ENCODE peak calls at places on chromosomes 5 and 9, in five cellular contexts. S, C, J, B and D are unnamed samples.

GRCh38 chr9:121353246-121353975 is 16.6 kb downstream of the STOM start:
- DNase-seq in S (no peak), C (no peak), J (no peak), B (no peak), D (no peak)

GRCh38 chr5:111680737-111681413 is 76.1 kb downstream of the NREP start:
- DNase-seq in S (peak), C (peak), J (peak), B (no peak), D (peak)

GRCh38 chr5:65394078-65394477 is 87.6 kb downstream of the ADAMTS6 start:
- DNase-seq in S (peak), C (peak), J (peak), B (no peak), D (no peak)

GRCh38 chr5:94276751-94277150 is 341.7 kb downstream of the KIAA0825 start:
- DNase-seq in S (peak), C (no peak), J (peak), B (no peak), D (no peak)

GRCh38 chr5:44245936-44246335 is 143.3 kb downstream of the FGF10 start:
- DNase-seq in S (peak), C (no peak), J (no peak), B (no peak), D (no peak)

GRCh38 chr5:177498013-177498847 is 826 bp upstream of the PDLIM7 start:
- DNase-seq in S (no peak), C (no peak), J (peak), B (no peak), D (no peak)

GRCh38 chr9:20988061-20988460 is 43.4 kb downstream of the HACD4 start:
- DNase-seq in S (no peak), C (no peak), J (no peak), B (no peak), D (no peak)

GRCh38 chr5:179409806-179410205 is 64.5 kb upstream of the ADAMTS2 start:
- DNase-seq in S (no peak), C (no peak), J (no peak), B (no peak), D (no peak)

GRCh38 chr5:54746777-54747398 is 229.3 kb downstream of the SNX18 start:
- DNase-seq in S (no peak), C (no peak), J (no peak), B (no peak), D (no peak)

GRCh38 chr9:98971168-98971914 is 27.6 kb downstream of the COL15A1 start:
- DNase-seq in S (peak), C (no peak), J (peak), B (no peak), D (no peak)

GRCh38 chr9:108057421-108058136 is 568.0 kb upstream of the KLF4 start:
- DNase-seq in S (peak), C (peak), J (peak), B (no peak), D (no peak)

GRCh38 chr9:136090768-136091581 is 4.1 kb downstream of the NACC2 start:
- DNase-seq in S (no peak), C (peak), J (peak), B (no peak), D (no peak)

GRCh38 chr9:36436909-36437308 is 36.8 kb upstream of the RNF38 start:
- DNase-seq in S (peak), C (no peak), J (peak), B (no peak), D (no peak)

GRCh38 chr9:95783426-95783975 is 92.0 kb upstream of the ERCC6L2 start:
- DNase-seq in S (peak), C (no peak), J (peak), B (no peak), D (no peak)

GRCh38 chr5:160702323-160702722 is 149.7 kb downstream of the ATP10B start:
- DNase-seq in S (no peak), C (no peak), J (no peak), B (no peak), D (no peak)

GRCh38 chr5:41485533-41485932 is 24.9 kb downstream of the PLCXD3 start:
- DNase-seq in S (no peak), C (no peak), J (no peak), B (no peak), D (no peak)

GRCh38 chr9:15735083-15735974 is 182.5 kb downstream of the CCDC171 start:
- DNase-seq in S (peak), C (no peak), J (peak), B (no peak), D (peak)

GRCh38 chr5:41878598-41879305 is 8.5 kb upstream of the OXCT1 start:
- DNase-seq in S (no peak), C (no peak), J (no peak), B (no peak), D (no peak)

GRCh38 chr5:102889033-102889432 is 133.9 kb downstream of the PAM start:
- DNase-seq in S (no peak), C (no peak), J (no peak), B (no peak), D (no peak)

GRCh38 chr9:21709464-21710058 is 92.9 kb upstream of the MTAP start:
- DNase-seq in S (peak), C (no peak), J (peak), B (peak), D (peak)

GRCh38 chr5:77076961-77077820 is 9.9 kb downstream of the ZBED3 start:
- DNase-seq in S (peak), C (peak), J (peak), B (no peak), D (no peak)

GRCh38 chr5:26388946-26389345 is 649.4 kb downstream of the CDH9 start:
- DNase-seq in S (no peak), C (no peak), J (no peak), B (no peak), D (peak)

GRCh38 chr9:135307314-135307713 is 172.3 kb upstream of the PPP1R26 start:
- DNase-seq in S (no peak), C (no peak), J (no peak), B (no peak), D (no peak)

GRCh38 chr5:40679998-40680681 is 425 bp downstream of the PTGER4 start:
- DNase-seq in S (no peak), C (peak), J (no peak), B (peak), D (no peak)

GRCh38 chr5:150762216-150762615 is 3.4 kb upstream of the DCTN4 start:
- DNase-seq in S (no peak), C (no peak), J (peak), B (no peak), D (no peak)

GRCh38 chr9:95775191-95775590 is 100.3 kb upstream of the ERCC6L2 start:
- DNase-seq in S (no peak), C (no peak), J (no peak), B (no peak), D (no peak)

GRCh38 chr5:1479581-1480188 is 34.4 kb upstream of the SLC6A3 start:
- DNase-seq in S (peak), C (peak), J (peak), B (no peak), D (no peak)

GRCh38 chr5:33306758-33307157 is 134.0 kb upstream of the TARS1 start:
- DNase-seq in S (peak), C (no peak), J (no peak), B (no peak), D (no peak)

GRCh38 chr9:120542701-120543490 is 37.1 kb downstream of the CDK5RAP2 start:
- DNase-seq in S (no peak), C (no peak), J (no peak), B (no peak), D (no peak)

GRCh38 chr5:43369651-43370050 is 42.5 kb downstream of the CCL28 start:
- DNase-seq in S (no peak), C (no peak), J (no peak), B (no peak), D (no peak)

GRCh38 chr5:150113047-150113744 is 26.8 kb upstream of the CSF1R start:
- DNase-seq in S (peak), C (peak), J (no peak), B (no peak), D (no peak)

GRCh38 chr9:4167040-4167671 is 132.7 kb downstream of the GLIS3 start:
- DNase-seq in S (peak), C (no peak), J (peak), B (no peak), D (no peak)

GRCh38 chr5:173330856-173331206 is 2.6 kb upstream of the STC2 start:
- DNase-seq in S (no peak), C (no peak), J (no peak), B (no peak), D (no peak)

GRCh38 chr5:173331287-173331686 is 3.1 kb upstream of the STC2 start:
- DNase-seq in S (no peak), C (no peak), J (no peak), B (no peak), D (no peak)

GRCh38 chr5:173329370-173330150 is 1.3 kb upstream of the STC2 start:
- DNase-seq in S (peak), C (no peak), J (no peak), B (no peak), D (peak)

GRCh38 chr5:173328896-173329369 is 719 bp upstream of the STC2 start:
- DNase-seq in S (peak), C (no peak), J (peak), B (no peak), D (peak)

DNA sequence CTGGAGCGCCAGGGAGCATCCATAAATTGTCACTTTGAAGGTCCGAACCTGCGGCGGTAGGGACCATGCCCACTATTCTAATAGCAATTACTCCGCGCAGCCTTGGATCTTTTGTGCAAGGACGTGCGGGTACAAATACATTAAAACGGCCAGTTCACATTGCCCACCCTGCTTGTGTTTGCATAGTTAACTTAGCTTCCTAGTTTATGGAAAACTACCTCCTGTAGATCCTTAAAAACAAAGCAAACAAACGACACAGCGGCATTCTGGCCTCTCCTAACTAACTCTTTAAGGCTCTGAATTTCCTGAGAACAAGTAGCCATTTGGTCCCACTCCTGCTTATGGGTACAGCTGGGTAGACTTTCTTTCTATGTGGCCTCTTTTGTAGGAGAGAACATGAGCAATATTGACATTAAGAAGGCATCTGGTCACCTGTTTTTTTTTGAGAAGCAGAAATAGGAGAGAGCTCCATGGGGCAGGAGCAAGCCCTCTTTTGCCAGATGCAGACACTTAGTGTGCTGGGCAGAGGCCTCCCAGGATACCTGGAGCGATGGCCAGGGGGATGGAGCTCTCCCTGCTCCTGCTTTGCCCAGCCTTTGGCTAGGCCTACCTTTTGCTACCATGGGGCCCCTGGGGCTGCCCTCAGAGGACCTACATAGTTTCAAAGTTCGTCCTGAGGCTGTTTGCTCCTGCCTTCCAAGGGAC is 2.1 kb upstream of the STC2 start:
- DNase-seq in S (no peak), C (no peak), J (no peak), B (no peak), D (peak)
- H3K4me3 ChIP-seq in S (no peak), C (no peak), J (peak), B (no peak), D (peak)

DNA sequence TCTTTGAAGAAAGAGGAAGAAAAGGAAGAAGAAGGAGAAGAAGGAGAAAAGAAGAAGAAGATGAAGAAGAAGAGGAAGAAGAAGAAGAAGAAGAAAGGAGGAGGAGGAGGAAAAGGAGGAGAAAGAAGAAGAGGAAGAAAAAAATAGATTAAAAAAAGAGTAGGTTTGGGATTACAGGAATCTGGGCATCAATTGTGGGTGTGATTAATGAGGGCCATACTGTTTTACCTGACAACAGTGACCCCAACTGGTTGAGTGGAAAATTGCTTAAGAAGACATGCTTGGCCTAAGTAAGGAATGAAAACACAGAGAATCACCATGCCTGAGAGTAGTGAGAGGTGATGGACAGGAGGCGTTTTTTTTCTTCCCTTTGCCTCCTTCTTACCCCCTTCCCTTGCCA is 114.6 kb downstream of the FAM170A start:
- DNase-seq in S (peak), C (no peak), J (peak), B (peak), D (peak)
- TF ChIP-seq CTCF in S (no peak), C (no peak), J (peak), B (peak), D (peak)

GRCh38 chr9:114077162-114077837 is 800 bp downstream of the AMBP start:
- DNase-seq in S (no peak), C (no peak), J (no peak), B (no peak), D (no peak)

GRCh38 chr9:114080195-114080772 is 2.2 kb upstream of the AMBP start:
- DNase-seq in S (no peak), C (no peak), J (no peak), B (no peak), D (no peak)

GRCh38 chr9:114080773-114081440 is 2.8 kb upstream of the AMBP start:
- DNase-seq in S (no peak), C (peak), J (no peak), B (no peak), D (peak)

GRCh38 chr9:114078021-114078780 is at the start of gene AMBP:
- DNase-seq in S (no peak), C (peak), J (no peak), B (no peak), D (no peak)

DNA sequence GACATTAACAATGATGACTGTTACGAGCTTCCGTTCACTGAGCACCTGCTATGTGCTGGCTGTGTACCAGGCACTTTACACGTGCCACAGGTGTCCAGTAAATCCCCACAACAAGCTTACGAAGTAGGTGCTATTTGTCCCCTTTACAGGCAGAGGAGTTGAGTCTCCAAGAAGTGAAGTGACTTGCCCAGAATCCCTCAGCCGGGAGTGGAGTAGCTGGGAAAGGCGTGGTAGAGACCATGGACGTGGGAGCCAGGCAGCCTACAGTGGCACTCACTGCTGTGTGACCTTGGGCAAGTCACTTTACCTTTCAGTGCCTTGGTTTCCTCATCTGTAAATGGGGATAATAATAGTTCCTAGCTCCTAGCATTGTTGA is 669 bp upstream of the AMBP start:
- DNase-seq in S (no peak), C (no peak), J (no peak), B (no peak), D (no peak)
- H3K4me3 ChIP-seq in S (no peak), C (no peak), J (no peak), B (no peak), D (no peak)

GRCh38 chr5:171606414-171607024 is 179.1 kb upstream of the SMIM23 start:
- DNase-seq in S (no peak), C (no peak), J (no peak), B (peak), D (no peak)
- TF ChIP-seq CTCF in S (peak), C (no peak), J (peak), B (peak), D (peak)